ENCODE peak calls at places on chromosomes 6 and 20, in nine cellular contexts. N is GM12878, W is HCT116, K is HL-60, Q is A549, V is K562, B is SK-N-SH, Y is GM23338, G is HepG2. F is an unnamed sample.
A peak's percentile ranks its signal among the peaks of the same experiment; 100 is the strongest.

GRCh38 chr20:61874421-61875068 is 191.1 kb downstream of the TAF4 start:
- DNase-seq in Y (peak; percentile 78), B (no peak), G (peak; percentile 25), W (peak; percentile 32), K (no peak), V (peak; percentile 51), Q (no peak), N (no peak), F (no peak)

GRCh38 chr20:57047281-57048026 is 219.0 kb downstream of the BMP7 start:
- DNase-seq in Y (no peak), B (no peak), V (peak; percentile 17), G (peak; percentile 34), N (no peak), Q (peak; percentile 86), K (no peak), W (no peak), F (no peak)

GRCh38 chr6:5999688-6000608 is 6.8 kb downstream of the NRN1 start:
- DNase-seq in V (no peak), Y (peak; percentile 51), Q (no peak), W (no peak), N (no peak), G (no peak), B (no peak), K (no peak), F (no peak)

GRCh38 chr6:36029464-36029863 is 1.9 kb downstream of the MAPK14 start:
- DNase-seq in Q (no peak), B (no peak), N (no peak), Y (no peak), V (peak; percentile 53), K (peak; percentile 49), W (no peak), G (peak; percentile 68), F (no peak)

GRCh38 chr6:29598348-29598747 is 13.4 kb downstream of the OR2H2 start:
- DNase-seq in G (no peak), Q (no peak), W (no peak), B (no peak), Y (no peak), V (no peak), K (no peak), N (no peak), F (no peak)

GRCh38 chr6:108848116-108848868 is at the start of gene ARMC2:
- DNase-seq in B (peak; percentile 98), Q (peak; percentile 82), Y (peak; percentile 94), W (peak; percentile 78), K (peak; percentile 93), G (peak; percentile 74), N (peak; percentile 38), V (peak; percentile 94), F (peak; percentile 81)

GRCh38 chr6:47188588-47189021 is 121.1 kb downstream of the TNFRSF21 start:
- DNase-seq in G (peak; percentile 95), N (no peak), V (no peak), Y (no peak), W (peak; percentile 80), Q (no peak), B (no peak), K (no peak), F (no peak)

GRCh38 chr6:124953808-124954207 is 8.4 kb upstream of the RNF217 start:
- DNase-seq in W (no peak), Y (no peak), K (no peak), V (no peak), B (no peak), N (no peak), G (no peak), Q (no peak), F (no peak)

GRCh38 chr20:15895560-15896084 is 677.6 kb downstream of the KIF16B start:
- DNase-seq in K (no peak), N (peak; percentile 48), Y (no peak), Q (no peak), V (no peak), B (no peak), W (no peak), G (no peak), F (no peak)

GRCh38 chr6:162627362-162627761 is 100.2 kb downstream of the PRKN start:
- DNase-seq in N (no peak), K (no peak), Q (no peak), V (no peak), W (no peak), G (no peak), B (no peak), Y (no peak), F (no peak)

GRCh38 chr6:49668083-49668511 is 31.5 kb upstream of the RHAG start:
- DNase-seq in K (no peak), V (no peak), N (no peak), W (no peak), Y (peak; percentile 18), Q (no peak), B (no peak), G (no peak), F (no peak)

GRCh38 chr20:33249456-33249855 is 13.7 kb downstream of the BPIFA1 start:
- DNase-seq in V (no peak), Q (no peak), G (no peak), N (no peak), B (no peak), W (no peak), K (no peak), Y (no peak), F (no peak)

GRCh38 chr20:33255005-33255404 is 19.2 kb downstream of the BPIFA1 start:
- DNase-seq in K (no peak), Y (no peak), Q (no peak), W (no peak), N (no peak), B (no peak), V (no peak), G (no peak), F (no peak)

GRCh38 chr20:33252460-33252859 is 16.7 kb downstream of the BPIFA1 start:
- DNase-seq in N (no peak), V (no peak), G (no peak), B (no peak), W (no peak), K (no peak), Y (no peak), Q (no peak), F (no peak)

GRCh38 chr20:33251496-33251895 is 15.7 kb downstream of the BPIFA1 start:
- DNase-seq in Y (no peak), N (no peak), B (no peak), G (no peak), Q (no peak), W (no peak), K (no peak), V (no peak), F (no peak)

DNA sequence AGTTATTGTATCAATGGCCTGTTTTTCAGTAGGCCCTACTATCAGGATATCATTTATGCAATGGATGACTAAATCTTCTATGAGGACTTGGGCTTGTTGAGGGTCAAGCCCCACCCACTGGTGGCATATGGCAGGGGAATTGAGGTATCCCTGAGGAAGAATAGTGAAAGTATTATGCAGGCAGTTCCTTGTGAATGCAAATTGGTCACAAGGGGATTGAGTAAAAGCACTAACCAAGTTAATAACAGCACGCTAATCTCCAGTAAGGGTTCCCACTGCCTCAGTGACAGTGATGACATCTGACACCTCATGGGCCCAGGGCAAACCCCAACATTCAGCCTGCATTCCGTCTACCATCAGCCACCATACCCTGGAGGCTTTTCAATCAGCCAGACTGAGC is 14.9 kb downstream of the BPIFA1 start:
- DNase-seq in B (no peak), G (no peak), Y (no peak), K (no peak), W (no peak), V (no peak), Q (no peak), N (no peak), F (no peak)
- TF ChIP-seq REST in B (no peak), G (no peak), Y (no peak), K (no peak), W (no peak), V (no peak), Q (no peak), N (no peak), F (no peak)

GRCh38 chr6:133396630-133397335 is 155.6 kb downstream of the EYA4 start:
- DNase-seq in W (no peak), Q (no peak), V (no peak), K (no peak), N (no peak), Y (no peak), G (no peak), B (no peak), F (no peak)
- TF ChIP-seq REST in W (no peak), Q (no peak), V (no peak), K (no peak), N (no peak), Y (no peak), G (no peak), B (no peak), F (no peak)

GRCh38 chr6:106114492-106114891 is 28.4 kb downstream of the PRDM1 start:
- DNase-seq in Q (no peak), K (no peak), B (no peak), V (no peak), W (no peak), G (no peak), N (peak; percentile 62), Y (no peak), F (no peak)
- TF ChIP-seq REST in Q (no peak), K (no peak), B (no peak), V (no peak), W (no peak), G (no peak), N (no peak), Y (no peak), F (no peak)

DNA sequence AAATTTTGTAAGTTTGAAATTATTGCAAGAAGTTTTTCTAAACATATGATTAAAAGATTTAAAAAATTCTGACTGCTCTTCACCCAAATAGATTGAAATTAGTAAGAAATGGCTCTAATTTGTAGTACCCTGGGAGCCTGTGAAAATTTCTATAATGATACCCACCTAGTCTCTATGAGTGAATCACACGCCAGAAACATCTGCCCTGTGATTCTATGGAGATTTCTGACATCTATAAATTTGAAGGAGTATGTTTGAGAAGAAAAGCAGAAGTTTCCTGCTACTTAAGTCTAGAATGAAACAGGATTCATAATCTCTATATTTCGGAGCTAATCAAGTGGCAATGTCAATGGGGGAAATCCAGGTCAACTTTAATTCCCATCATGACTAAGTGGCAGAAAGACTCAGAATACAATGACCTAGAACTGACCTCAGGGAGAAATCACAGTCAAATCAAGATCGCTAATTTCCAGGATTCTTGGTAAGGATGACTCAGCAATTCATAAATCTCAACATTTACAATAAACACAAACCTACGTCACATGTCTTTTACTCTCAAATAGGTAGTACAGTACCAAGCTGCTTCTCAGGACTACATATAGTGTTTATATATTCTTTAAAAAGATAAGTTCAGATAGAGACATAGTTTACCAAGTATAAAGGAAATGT is 186.2 kb upstream of the TNFAIP3 start:
- DNase-seq in N (no peak), Y (no peak), V (no peak), W (no peak), K (no peak), G (no peak), B (no peak), Q (peak; percentile 9), F (no peak)
- TF ChIP-seq REST in N (no peak), Y (no peak), V (no peak), W (no peak), K (no peak), G (no peak), B (no peak), Q (no peak), F (no peak)

DNA sequence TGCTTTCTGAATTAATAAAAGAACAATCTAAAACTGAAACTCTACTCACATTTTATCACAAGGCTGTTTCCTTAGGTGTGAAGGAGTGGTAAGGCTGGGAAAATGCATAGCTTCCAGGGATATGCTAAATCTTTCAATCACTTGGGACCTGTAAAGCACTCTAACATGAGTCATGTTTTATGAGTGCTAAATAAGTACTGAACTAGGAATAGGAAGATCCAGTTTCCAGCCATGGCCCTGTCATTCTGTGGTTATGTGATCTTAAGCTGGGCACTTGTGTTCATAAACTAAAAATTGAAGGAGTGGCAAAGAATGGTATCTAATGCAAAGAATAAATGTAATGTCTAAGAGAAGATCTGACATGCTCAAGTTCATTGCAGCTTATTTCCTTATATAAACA is 6.1 kb upstream of the TMEM200A start:
- DNase-seq in Q (no peak), K (no peak), G (no peak), V (no peak), Y (no peak), B (no peak), N (no peak), W (no peak), F (no peak)
- TF ChIP-seq REST in Q (no peak), K (no peak), G (no peak), V (no peak), Y (no peak), B (no peak), N (no peak), W (no peak), F (no peak)

F was measured in Panc1.